ENCODE peak calls at places on chromosomes 12 and 14, in nine cellular contexts. R is fibroblast of gingiva, W is esophagus squamous epithelium, G is fibroblast of the aortic adventitia, J is memory B cell, V is HCT116, M is GM12892, I is progenitor cell of endocrine pancreas, H is HTR-8/SVneo. A is an unnamed sample.

GRCh38 chr12:124744659-124745467 is 118.8 kb downstream of the SCARB1 start:
- DNase-seq in R (no peak), W (no peak), G (no peak), J (no peak), V (peak), M (no peak), I (no peak), H (no peak), A (no peak)

GRCh38 chr12:47838286-47838931 is 18.7 kb upstream of the HDAC7 start:
- DNase-seq in R (peak), W (no peak), G (peak), J (peak), V (peak), M (no peak), I (no peak), H (no peak), A (no peak)

GRCh38 chr14:90697146-90697545 is 119.1 kb downstream of the TTC7B start:
- DNase-seq in R (no peak), W (no peak), G (no peak), J (no peak), V (no peak), M (no peak), I (no peak), H (no peak), A (no peak)

GRCh38 chr14:40623641-40624040 is 983.0 kb upstream of the LRFN5 start:
- DNase-seq in R (no peak), W (no peak), G (no peak), J (no peak), V (no peak), M (no peak), I (no peak), H (no peak), A (no peak)

GRCh38 chr12:1616233-1617066 is 12.6 kb upstream of the WNT5B start:
- DNase-seq in R (no peak), W (no peak), G (no peak), J (no peak), V (no peak), M (no peak), I (no peak), H (no peak), A (no peak)

GRCh38 chr12:107448198-107448597 is 237.4 kb upstream of the PWP1 start:
- DNase-seq in R (no peak), W (no peak), G (peak), J (no peak), V (peak), M (no peak), I (no peak), H (peak), A (no peak)

GRCh38 chr14:95597784-95598204 is 62.9 kb downstream of the GLRX5 start:
- DNase-seq in R (no peak), W (no peak), G (peak), J (no peak), V (no peak), M (no peak), I (peak), H (no peak), A (peak)

GRCh38 chr14:92531151-92531873 is 17.7 kb downstream of the RIN3 start:
- DNase-seq in R (no peak), W (no peak), G (no peak), J (no peak), V (no peak), M (no peak), I (no peak), H (no peak), A (no peak)

GRCh38 chr12:45611061-45611460 is 118.4 kb upstream of the ARID2 start:
- DNase-seq in R (no peak), W (no peak), G (no peak), J (no peak), V (no peak), M (no peak), I (no peak), H (no peak), A (no peak)

GRCh38 chr12:76274699-76275098 is 73.5 kb downstream of the BBS10 start:
- DNase-seq in R (no peak), W (no peak), G (peak), J (no peak), V (no peak), M (no peak), I (no peak), H (no peak), A (no peak)

GRCh38 chr14:90677484-90678045 is 138.7 kb downstream of the TTC7B start:
- DNase-seq in R (peak), W (no peak), G (peak), J (no peak), V (no peak), M (no peak), I (no peak), H (peak), A (no peak)

GRCh38 chr14:30016025-30016424 is 88.4 kb upstream of the PRKD1 start:
- DNase-seq in R (no peak), W (no peak), G (no peak), J (no peak), V (no peak), M (no peak), I (no peak), H (no peak), A (no peak)

GRCh38 chr12:31590730-31591307 is at the start of gene DENND5B:
- DNase-seq in R (peak), W (no peak), G (peak), J (peak), V (no peak), M (peak), I (peak), H (peak), A (no peak)

GRCh38 chr12:553216-554000 is 93.7 kb downstream of the B4GALNT3 start:
- DNase-seq in R (no peak), W (no peak), G (no peak), J (no peak), V (no peak), M (no peak), I (no peak), H (no peak), A (no peak)

GRCh38 chr14:104817930-104818713 is 17.2 kb downstream of the ZBTB42 start:
- DNase-seq in R (no peak), W (no peak), G (no peak), J (no peak), V (no peak), M (no peak), I (no peak), H (no peak), A (no peak)

GRCh38 chr12:32470936-32471335 is 71.6 kb downstream of the FGD4 start:
- DNase-seq in R (no peak), W (no peak), G (no peak), J (no peak), V (no peak), M (no peak), I (no peak), H (no peak), A (no peak)

GRCh38 chr12:11433664-11434063 is 38.3 kb upstream of the PRB2 start:
- DNase-seq in R (no peak), W (no peak), G (no peak), J (no peak), V (no peak), M (no peak), I (no peak), H (no peak), A (no peak)

GRCh38 chr12:109722022-109722752 is 8.6 kb downstream of the FAM222A start:
- DNase-seq in R (no peak), W (no peak), G (no peak), J (no peak), V (no peak), M (no peak), I (no peak), H (no peak), A (no peak)

GRCh38 chr14:60647837-60648168 is 1.5 kb downstream of the SIX1 start:
- DNase-seq in R (no peak), W (no peak), G (no peak), J (no peak), V (no peak), M (no peak), I (no peak), H (no peak), A (no peak)

GRCh38 chr14:30355431-30355913 is 203.5 kb upstream of the G2E3 start:
- DNase-seq in R (no peak), W (no peak), G (no peak), J (no peak), V (no peak), M (no peak), I (no peak), H (no peak), A (no peak)

GRCh38 chr12:91126516-91126915 is 15.2 kb upstream of the LUM start:
- DNase-seq in R (no peak), W (no peak), G (peak), J (no peak), V (no peak), M (no peak), I (no peak), H (no peak), A (no peak)

GRCh38 chr12:45898094-45898493 is 92.3 kb downstream of the SCAF11 start:
- DNase-seq in R (no peak), W (no peak), G (no peak), J (no peak), V (no peak), M (no peak), I (no peak), H (no peak), A (no peak)

GRCh38 chr12:62533755-62534107 is 67.1 kb downstream of the MON2 start:
- DNase-seq in R (peak), W (no peak), G (no peak), J (no peak), V (no peak), M (no peak), I (no peak), H (no peak), A (no peak)

GRCh38 chr14:105250986-105251385 is 2.7 kb downstream of the BTBD6 start:
- DNase-seq in R (no peak), W (no peak), G (no peak), J (no peak), V (no peak), M (no peak), I (no peak), H (no peak), A (no peak)

GRCh38 chr14:54170301-54170700 is 213.7 kb upstream of the BMP4 start:
- DNase-seq in R (no peak), W (no peak), G (peak), J (no peak), V (no peak), M (no peak), I (no peak), H (no peak), A (no peak)

GRCh38 chr14:79842270-79842669 is 369.0 kb downstream of the DIO2 start:
- DNase-seq in R (peak), W (no peak), G (peak), J (no peak), V (no peak), M (no peak), I (no peak), H (peak), A (peak)

GRCh38 chr14:104280085-104280901 is 141.9 kb downstream of the KIF26A start:
- DNase-seq in R (no peak), W (no peak), G (no peak), J (no peak), V (no peak), M (peak), I (peak), H (no peak), A (no peak)

GRCh38 chr12:121932176-121932536 is 13.8 kb downstream of the CFAP251 start:
- DNase-seq in R (no peak), W (no peak), G (no peak), J (no peak), V (no peak), M (no peak), I (no peak), H (no peak), A (no peak)

GRCh38 chr12:22518998-22519397 is 25.3 kb downstream of the C2CD5 start:
- DNase-seq in R (no peak), W (no peak), G (peak), J (no peak), V (no peak), M (no peak), I (no peak), H (no peak), A (no peak)

GRCh38 chr12:94039914-94040313 is 108.5 kb upstream of the PLXNC1 start:
- DNase-seq in R (peak), W (no peak), G (peak), J (no peak), V (no peak), M (no peak), I (no peak), H (no peak), A (no peak)